ENCODE peak calls at places on chromosomes 16 and 17, in seven cellular contexts. S is HFF-Myc; H is head of caudate nucleus; A is C1 segment of cervical spinal cord; N is naive thymus-derived CD4-positive, alpha-beta T cell; U is activated naive CD4-positive, alpha-beta T cell treated with anti-CD3 and anti-CD28 coated beads, Interleukin-2, amount 50 U/mL, for 72 hours; J is left ventricle myocardium inferior. Z is an unnamed sample.

GRCh38 chr16:30609002-30609927 is 924 bp downstream of the ZNF689 start:
- DNase-seq in S (no peak), H (peak; percentile 70), A (no peak), N (no peak), U (peak; percentile 64), J (peak; percentile 49), Z (no peak)

GRCh38 chr17:1442187-1442586 is 13.8 kb downstream of the CRK start:
- DNase-seq in S (no peak), H (no peak), A (no peak), N (no peak), U (no peak), J (no peak), Z (no peak)

GRCh38 chr17:71163121-71163812 is 957.6 kb upstream of the SOX9 start:
- DNase-seq in S (no peak), H (no peak), A (no peak), N (no peak), U (no peak), J (no peak), Z (no peak)

GRCh38 chr16:23072769-23073549 is 76.3 kb downstream of the USP31 start:
- DNase-seq in S (no peak), H (no peak), A (no peak), N (no peak), U (no peak), J (no peak), Z (no peak)

GRCh38 chr16:1167276-1168107 is 14.6 kb downstream of the CACNA1H start:
- DNase-seq in S (no peak), H (peak; percentile 80), A (no peak), N (no peak), U (no peak), J (no peak), Z (no peak)

GRCh38 chr17:77503916-77504651 is 363.3 kb downstream of the SEC14L1 start:
- DNase-seq in S (no peak), H (no peak), A (no peak), N (no peak), U (no peak), J (no peak), Z (no peak)

GRCh38 chr16:6031102-6031501 is 933.5 kb upstream of the EEF2KMT start:
- DNase-seq in S (no peak), H (no peak), A (no peak), N (no peak), U (no peak), J (no peak), Z (no peak)

GRCh38 chr16:82363026-82363816 is 193.2 kb upstream of the MPHOSPH6 start:
- DNase-seq in S (no peak), H (no peak), A (no peak), N (no peak), U (no peak), J (no peak), Z (no peak)

GRCh38 chr17:77480509-77481215 is 339.9 kb downstream of the SEC14L1 start:
- DNase-seq in S (no peak), H (no peak), A (no peak), N (no peak), U (no peak), J (no peak), Z (no peak)

GRCh38 chr16:8577678-8578304 is 12.5 kb downstream of the TMEM114 start:
- DNase-seq in S (no peak), H (no peak), A (no peak), N (no peak), U (no peak), J (no peak), Z (no peak)

GRCh38 chr17:42743595-42744282 is 1.1 kb downstream of the EZH1 start:
- DNase-seq in S (peak; percentile 1), H (peak; percentile 17), A (no peak), N (no peak), U (no peak), J (no peak), Z (no peak)

GRCh38 chr16:3609895-3610697 is 1.3 kb downstream of the SLX4 start:
- DNase-seq in S (no peak), H (no peak), A (no peak), N (no peak), U (no peak), J (no peak), Z (no peak)

GRCh38 chr17:78958556-78959191 is 21.0 kb downstream of the LGALS3BP start:
- DNase-seq in S (no peak), H (no peak), A (no peak), N (no peak), U (no peak), J (no peak), Z (no peak)

GRCh38 chr16:54501797-54502196 is 215.2 kb upstream of the IRX3 start:
- DNase-seq in S (no peak), H (no peak), A (no peak), N (no peak), U (no peak), J (no peak), Z (no peak)

GRCh38 chr17:36945160-36945559 is 3.6 kb upstream of the AATF start:
- DNase-seq in S (no peak), H (no peak), A (no peak), N (no peak), U (no peak), J (no peak), Z (no peak)

GRCh38 chr17:62790554-62790953 is 17.6 kb downstream of the MARCHF10 start:
- DNase-seq in S (peak; percentile 24), H (no peak), A (no peak), N (no peak), U (no peak), J (no peak), Z (no peak)

GRCh38 chr17:42672038-42672437 is 4.8 kb downstream of the PLEKHH3 start:
- DNase-seq in S (no peak), H (no peak), A (no peak), N (no peak), U (no peak), J (no peak), Z (no peak)

GRCh38 chr16:50381679-50382440 is 13.1 kb upstream of the BRD7 start:
- DNase-seq in S (no peak), H (no peak), A (no peak), N (no peak), U (no peak), J (no peak), Z (no peak)

GRCh38 chr17:38879878-38880727 is 10.2 kb downstream of the LASP1 start:
- DNase-seq in S (no peak), H (no peak), A (no peak), N (peak; percentile 35), U (no peak), J (no peak), Z (no peak)

GRCh38 chr16:57345666-57346204 is 12.8 kb upstream of the CCL22 start:
- DNase-seq in S (no peak), H (no peak), A (no peak), N (peak; percentile 11), U (no peak), J (no peak), Z (no peak)

GRCh38 chr16:2008009-2008526 is 1.6 kb downstream of the ZNF598 start:
- DNase-seq in S (no peak), H (no peak), A (no peak), N (no peak), U (no peak), J (peak; percentile 19), Z (peak; percentile 68)

GRCh38 chr16:24610421-24610765 is 71.0 kb downstream of the RBBP6 start:
- DNase-seq in S (no peak), H (peak; percentile 59), A (peak; percentile 73), N (no peak), U (peak; percentile 20), J (peak; percentile 27), Z (no peak)

GRCh38 chr17:55238931-55239297 is 25.8 kb upstream of the HLF start:
- DNase-seq in S (no peak), H (peak; percentile 73), A (peak; percentile 47), N (no peak), U (no peak), J (no peak), Z (no peak)

GRCh38 chr16:51113254-51114125 is 37.6 kb downstream of the SALL1 start:
- DNase-seq in S (no peak), H (no peak), A (no peak), N (no peak), U (no peak), J (no peak), Z (no peak)

GRCh38 chr16:85460252-85460982 is 152.7 kb upstream of the GSE1 start:
- DNase-seq in S (no peak), H (no peak), A (no peak), N (no peak), U (no peak), J (no peak), Z (no peak)

GRCh38 chr17:27315322-27315721 is 21.4 kb downstream of the WSB1 start:
- DNase-seq in S (no peak), H (peak; percentile 60), A (no peak), N (no peak), U (no peak), J (peak; percentile 83), Z (peak; percentile 88)